ENCODE peak calls at places on chromosome 15, in seven cellular contexts. Q is amygdala, O is Right ventricle myocardium superior, B is heart left ventricle, P is tibial artery, G is midbrain, V is NCI-H345. F is an unnamed sample.

GRCh38 chr15:101048191-101049011 is 129.2 kb downstream of the LRRK1 start:
- DNase-seq in Q (no peak), O (peak; percentile 33), B (peak; percentile 13), P (peak; percentile 46), G (no peak), V (no peak), F (peak; percentile 21)

GRCh38 chr15:99452728-99453643 is 112.8 kb upstream of the MEF2A start:
- DNase-seq in Q (peak; percentile 42), O (peak; percentile 94), B (peak; percentile 91), P (peak; percentile 94), G (peak; percentile 29), V (no peak), F (peak; percentile 92)

GRCh38 chr15:90681480-90681879 is 35.7 kb upstream of the BLM start:
- DNase-seq in Q (no peak), O (no peak), B (no peak), P (peak; percentile 86), G (no peak), V (no peak), F (no peak)

GRCh38 chr15:101221858-101222257 is 30.0 kb downstream of the CHSY1 start:
- DNase-seq in Q (no peak), O (no peak), B (no peak), P (no peak), G (no peak), V (no peak), F (no peak)

GRCh38 chr15:99440551-99441426 is 125.0 kb upstream of the MEF2A start:
- DNase-seq in Q (no peak), O (peak; percentile 34), B (peak; percentile 24), P (peak; percentile 59), G (no peak), V (peak; percentile 79), F (no peak)

GRCh38 chr15:68114840-68115239 is 60.7 kb downstream of the PIAS1 start:
- DNase-seq in Q (no peak), O (no peak), B (no peak), P (no peak), G (no peak), V (no peak), F (no peak)

GRCh38 chr15:38362355-38362754 is 91.6 kb upstream of the FAM98B start:
- DNase-seq in Q (no peak), O (no peak), B (no peak), P (no peak), G (peak; percentile 22), V (no peak), F (no peak)

GRCh38 chr15:68969298-68969697 is 39.0 kb downstream of the SPESP1 start:
- DNase-seq in Q (no peak), O (no peak), B (no peak), P (no peak), G (no peak), V (no peak), F (no peak)

GRCh38 chr15:80177151-80177550 is 24.4 kb downstream of the FAH start:
- DNase-seq in Q (no peak), O (no peak), B (no peak), P (no peak), G (no peak), V (no peak), F (no peak)

GRCh38 chr15:89165677-89166076 is 55.7 kb downstream of the RLBP1 start:
- DNase-seq in Q (no peak), O (no peak), B (no peak), P (no peak), G (no peak), V (no peak), F (no peak)

GRCh38 chr15:86650084-86650483 is 570.4 kb downstream of the AGBL1 start:
- DNase-seq in Q (no peak), O (no peak), B (no peak), P (no peak), G (no peak), V (no peak), F (no peak)

GRCh38 chr15:65277015-65277414 is 9.7 kb downstream of the PARP16 start:
- DNase-seq in Q (no peak), O (no peak), B (no peak), P (no peak), G (no peak), V (no peak), F (no peak)

GRCh38 chr15:65424683-65425082 is 1.9 kb upstream of the IGDCC4 start:
- DNase-seq in Q (no peak), O (no peak), B (no peak), P (peak; percentile 37), G (no peak), V (no peak), F (no peak)

GRCh38 chr15:70430029-70430428 is 332.3 kb upstream of the TLE3 start:
- DNase-seq in Q (no peak), O (no peak), B (no peak), P (no peak), G (no peak), V (no peak), F (no peak)

GRCh38 chr15:38541046-38541445 is 23.6 kb downstream of the RASGRP1 start:
- DNase-seq in Q (no peak), O (no peak), B (no peak), P (no peak), G (no peak), V (no peak), F (no peak)

GRCh38 chr15:69290346-69291164 is 8.2 kb upstream of the PAQR5 start:
- DNase-seq in Q (no peak), O (peak; percentile 78), B (peak; percentile 61), P (no peak), G (no peak), V (no peak), F (peak; percentile 69)

GRCh38 chr15:69504352-69505040 is 51.9 kb downstream of the RPLP1 start:
- DNase-seq in Q (no peak), O (no peak), B (no peak), P (no peak), G (no peak), V (no peak), F (no peak)

GRCh38 chr15:50181206-50181982 is 602 bp upstream of the SLC27A2 start:
- DNase-seq in Q (no peak), O (no peak), B (no peak), P (no peak), G (no peak), V (peak; percentile 62), F (no peak)

GRCh38 chr15:26722621-26723160 is 50.2 kb downstream of the GABRB3 start:
- DNase-seq in Q (no peak), O (no peak), B (no peak), P (no peak), G (no peak), V (no peak), F (no peak)

GRCh38 chr15:77454265-77454664 is 33.6 kb downstream of the HMG20A start:
- DNase-seq in Q (no peak), O (no peak), B (no peak), P (no peak), G (no peak), V (no peak), F (no peak)

GRCh38 chr15:81309647-81310460 is 14.1 kb downstream of the STARD5 start:
- DNase-seq in Q (no peak), O (no peak), B (no peak), P (no peak), G (no peak), V (no peak), F (no peak)

GRCh38 chr15:56168394-56168793 is 75.3 kb downstream of the RFX7 start:
- DNase-seq in Q (no peak), O (no peak), B (no peak), P (no peak), G (no peak), V (no peak), F (no peak)

GRCh38 chr15:85743392-85744045 is 51.2 kb downstream of the KLHL25 start:
- DNase-seq in Q (no peak), O (no peak), B (no peak), P (no peak), G (no peak), V (peak; percentile 78), F (no peak)

GRCh38 chr15:68691667-68692066 is 112.9 kb downstream of the CORO2B start:
- DNase-seq in Q (no peak), O (no peak), B (no peak), P (no peak), G (no peak), V (peak; percentile 96), F (no peak)

GRCh38 chr15:68417897-68418296 is 14.1 kb downstream of the ITGA11 start:
- DNase-seq in Q (no peak), O (no peak), B (no peak), P (peak; percentile 10), G (no peak), V (no peak), F (no peak)

GRCh38 chr15:52730163-52730562 is 51.0 kb upstream of the ATOSA start:
- DNase-seq in Q (no peak), O (no peak), B (no peak), P (no peak), G (no peak), V (no peak), F (no peak)

GRCh38 chr15:72222433-72222832 is 8.6 kb downstream of the PKM start:
- DNase-seq in Q (no peak), O (peak; percentile 65), B (peak; percentile 61), P (peak; percentile 82), G (no peak), V (no peak), F (peak; percentile 42)

GRCh38 chr15:38868326-38869114 is 303.9 kb upstream of the RASGRP1 start:
- DNase-seq in Q (no peak), O (peak; percentile 51), B (no peak), P (peak; percentile 80), G (no peak), V (no peak), F (no peak)

GRCh38 chr15:70729164-70729563 is 34.2 kb downstream of the UACA start:
- DNase-seq in Q (no peak), O (no peak), B (no peak), P (no peak), G (no peak), V (no peak), F (no peak)

GRCh38 chr15:75684648-75685047 is 28.0 kb downstream of the CSPG4 start:
- DNase-seq in Q (no peak), O (no peak), B (no peak), P (no peak), G (no peak), V (no peak), F (no peak)

GRCh38 chr15:50182233-50183013 is 427 bp downstream of the SLC27A2 start:
- DNase-seq in Q (no peak), O (no peak), B (peak; percentile 23), P (no peak), G (no peak), V (peak; percentile 45), F (peak; percentile 22)

GRCh38 chr15:64014995-64015394 is 31.3 kb downstream of the DAPK2 start:
- DNase-seq in Q (no peak), O (peak; percentile 79), B (peak; percentile 70), P (no peak), G (no peak), V (no peak), F (peak; percentile 68)

GRCh38 chr15:53746101-53746500 is 13.4 kb downstream of the WDR72 start:
- DNase-seq in Q (no peak), O (no peak), B (no peak), P (no peak), G (no peak), V (peak; percentile 32), F (no peak)

GRCh38 chr15:74040115-74040850 is 42.1 kb downstream of the GOLGA6A start:
- DNase-seq in Q (no peak), O (no peak), B (peak; percentile 73), P (peak; percentile 86), G (no peak), V (no peak), F (no peak)

GRCh38 chr15:101250931-101251829 is 668 bp downstream of the CHSY1 start:
- DNase-seq in Q (no peak), O (peak; percentile 57), B (no peak), P (peak; percentile 74), G (no peak), V (peak; percentile 52), F (no peak)

GRCh38 chr15:77632760-77633133 is at the start of gene LINGO1:
- DNase-seq in Q (peak; percentile 70), O (no peak), B (peak; percentile 48), P (no peak), G (peak; percentile 59), V (peak; percentile 23), F (peak; percentile 32)

GRCh38 chr15:38035701-38036100 is 101.3 kb downstream of the TMCO5A start:
- DNase-seq in Q (no peak), O (no peak), B (no peak), P (no peak), G (no peak), V (no peak), F (no peak)